ENCODE peak calls at places on chromosomes 4 and X, in seven cellular contexts. S, J, C, N, A, Z and Y are unnamed samples.

GRCh38 chrX:105307762-105308161 is 87.3 kb upstream of the TEX13A start:
- DNase-seq in S (no peak), J (no peak), C (no peak), N (peak; percentile 65), A (no peak), Z (no peak), Y (no peak)

GRCh38 chr4:128871948-128872347 is 62.4 kb downstream of the JADE1 start:
- DNase-seq in S (no peak), J (no peak), C (no peak), N (peak; percentile 71), A (peak; percentile 95), Z (no peak), Y (no peak)

GRCh38 chrX:78105944-78106650 is 2.0 kb downstream of the PGK1 start:
- DNase-seq in S (no peak), J (no peak), C (no peak), N (no peak), A (no peak), Z (no peak), Y (no peak)

GRCh38 chr4:123325241-123325681 is 71.3 kb upstream of the SPRY1 start:
- DNase-seq in S (no peak), J (no peak), C (no peak), N (no peak), A (no peak), Z (no peak), Y (peak; percentile 59)

GRCh38 chrX:86171366-86171765 is 23.1 kb downstream of the DACH2 start:
- DNase-seq in S (no peak), J (no peak), C (peak; percentile 5), N (peak; percentile 12), A (peak; percentile 35), Z (no peak), Y (no peak)

GRCh38 chr4:185865901-185866328 is 53.9 kb upstream of the SORBS2 start:
- DNase-seq in S (no peak), J (no peak), C (no peak), N (peak; percentile 38), A (peak; percentile 74), Z (no peak), Y (no peak)

GRCh38 chrX:67604979-67605703 is 61.3 kb downstream of the AR start:
- DNase-seq in S (no peak), J (no peak), C (no peak), N (peak; percentile 90), A (peak; percentile 80), Z (no peak), Y (no peak)

GRCh38 chr4:16123356-16124084 is 39.7 kb upstream of the PROM1 start:
- DNase-seq in S (no peak), J (no peak), C (no peak), N (no peak), A (no peak), Z (no peak), Y (no peak)

GRCh38 chrX:93868289-93868985 is 194.4 kb downstream of the FAM133A start:
- DNase-seq in S (no peak), J (no peak), C (no peak), N (no peak), A (no peak), Z (no peak), Y (no peak)

GRCh38 chrX:17192111-17192510 is 182.9 kb upstream of the NHS start:
- DNase-seq in S (no peak), J (no peak), C (no peak), N (peak; percentile 5), A (no peak), Z (no peak), Y (no peak)

GRCh38 chr4:110633358-110634319 is 10.8 kb upstream of the PITX2 start:
- DNase-seq in S (no peak), J (no peak), C (no peak), N (no peak), A (no peak), Z (no peak), Y (peak; percentile 21)

GRCh38 chrX:30283456-30284200 is 25.6 kb downstream of the NR0B1 start:
- DNase-seq in S (peak; percentile 75), J (no peak), C (peak; percentile 60), N (peak; percentile 95), A (peak; percentile 65), Z (no peak), Y (no peak)

GRCh38 chrX:153627675-153628111 is 19.3 kb upstream of the DUSP9 start:
- DNase-seq in S (no peak), J (no peak), C (no peak), N (no peak), A (no peak), Z (peak; percentile 9), Y (no peak)

GRCh38 chrX:3346436-3347329 is at the start of gene MXRA5:
- DNase-seq in S (no peak), J (peak; percentile 11), C (no peak), N (peak; percentile 32), A (no peak), Z (no peak), Y (no peak)

GRCh38 chr4:184168406-184169019 is 49.2 kb downstream of the ENPP6 start:
- DNase-seq in S (peak; percentile 22), J (peak; percentile 87), C (peak; percentile 12), N (peak; percentile 47), A (peak; percentile 36), Z (peak; percentile 79), Y (peak; percentile 88)

GRCh38 chr4:54073481-54073880 is 9.1 kb upstream of the CHIC2 start:
- DNase-seq in S (no peak), J (no peak), C (no peak), N (peak; percentile 78), A (no peak), Z (no peak), Y (no peak)

GRCh38 chr4:77579406-77580076 is 26.1 kb upstream of the CXCL13 start:
- DNase-seq in S (peak; percentile 39), J (no peak), C (no peak), N (peak; percentile 86), A (peak; percentile 33), Z (no peak), Y (no peak)

GRCh38 chr4:119100640-119101039 is 35.0 kb upstream of the MYOZ2 start:
- DNase-seq in S (no peak), J (no peak), C (no peak), N (no peak), A (no peak), Z (no peak), Y (no peak)

GRCh38 chr4:20323991-20324390 is 72.3 kb downstream of the SLIT2 start:
- DNase-seq in S (no peak), J (no peak), C (no peak), N (peak; percentile 48), A (peak; percentile 26), Z (no peak), Y (no peak)

GRCh38 chr4:94577136-94577535 is 125.4 kb downstream of the PDLIM5 start:
- DNase-seq in S (no peak), J (no peak), C (no peak), N (peak; percentile 41), A (peak; percentile 63), Z (peak; percentile 71), Y (no peak)

GRCh38 chrX:51893931-51894696 is 691 bp downstream of the MAGED1 start:
- DNase-seq in S (no peak), J (peak; percentile 21), C (no peak), N (peak; percentile 22), A (no peak), Z (peak; percentile 65), Y (no peak)

GRCh38 chr4:174537634-174538033 is 15.3 kb upstream of the HPGD start:
- DNase-seq in S (no peak), J (no peak), C (no peak), N (no peak), A (no peak), Z (no peak), Y (no peak)

GRCh38 chr4:78775278-78776030 is 696 bp upstream of the BMP2K start:
- DNase-seq in S (peak; percentile 46), J (peak; percentile 72), C (peak; percentile 15), N (peak; percentile 73), A (peak; percentile 68), Z (peak; percentile 94), Y (peak; percentile 90)

GRCh38 chrX:150012647-150013046 is 74.4 kb upstream of the EOLA2 start:
- DNase-seq in S (no peak), J (no peak), C (no peak), N (no peak), A (no peak), Z (no peak), Y (no peak)

GRCh38 chr4:165698272-165698671 is 174.8 kb upstream of the TLL1 start:
- DNase-seq in S (no peak), J (no peak), C (no peak), N (no peak), A (no peak), Z (no peak), Y (no peak)

GRCh38 chr4:163344147-163345050 is 707 bp downstream of the NPY5R start:
- DNase-seq in S (no peak), J (peak; percentile 13), C (no peak), N (no peak), A (no peak), Z (peak; percentile 70), Y (no peak)

GRCh38 chr4:154686838-154687237 is 57.0 kb upstream of the LRAT start:
- DNase-seq in S (no peak), J (no peak), C (no peak), N (peak; percentile 18), A (no peak), Z (no peak), Y (no peak)
- TF ChIP-seq CTCF in S (peak; percentile 26), J (peak; percentile 47), C (no peak), N (peak; percentile 24), A (peak; percentile 9), Z (no peak), Y (no peak)

DNA sequence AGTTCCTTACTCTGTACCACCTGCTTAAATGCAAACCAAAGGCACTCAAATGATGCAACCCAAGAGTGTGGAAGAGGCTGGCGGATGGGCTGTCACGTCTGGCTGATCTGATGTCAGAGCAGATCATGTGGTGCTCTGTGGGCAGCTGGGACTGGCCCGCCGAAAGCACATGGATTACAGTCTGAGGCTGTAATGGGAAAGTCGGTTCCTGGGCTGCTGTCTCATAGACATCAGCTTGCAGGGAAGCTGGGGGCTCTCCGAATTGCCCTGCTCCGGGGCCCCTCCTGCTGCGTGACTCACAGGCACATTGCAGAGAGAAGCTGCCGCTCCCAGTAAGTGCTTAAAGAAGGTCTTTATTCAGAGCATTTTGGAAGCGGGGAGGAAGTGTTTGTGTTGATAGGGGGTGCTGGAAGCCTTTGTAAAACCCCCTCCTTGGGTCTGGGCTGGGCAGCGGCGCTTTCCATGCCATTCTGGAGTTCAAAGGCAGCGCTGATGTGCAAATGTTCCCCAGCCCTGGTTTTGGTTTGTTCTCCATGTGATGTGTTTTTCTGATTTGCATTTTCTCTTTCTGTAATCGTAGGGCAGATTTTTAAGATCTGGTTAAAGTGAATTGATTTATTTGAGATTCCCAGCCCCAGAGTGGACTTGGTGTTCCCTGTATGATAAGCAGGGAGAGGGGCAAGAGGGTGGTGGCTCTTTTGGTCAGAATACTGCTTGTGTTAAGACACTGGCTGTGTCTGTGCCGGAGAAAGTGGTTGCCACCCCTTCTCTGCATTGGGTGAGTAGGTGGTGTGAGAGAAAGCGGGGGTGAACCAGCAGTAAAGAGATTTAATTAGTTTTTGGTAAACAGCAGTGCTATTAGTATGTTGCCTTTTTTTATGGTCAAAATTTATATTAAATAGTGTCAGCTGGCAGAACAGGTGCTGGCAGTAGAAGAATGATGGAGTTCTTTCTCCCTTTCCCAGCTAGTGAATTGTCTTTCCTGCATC is 181.3 kb downstream of the LARP7 start:
- DNase-seq in S (peak; percentile 68), J (peak; percentile 52), C (peak; percentile 27), N (peak; percentile 94), A (peak; percentile 96), Z (peak; percentile 85), Y (peak; percentile 85)
- TF ChIP-seq CTCF in S (no peak), J (no peak), C (no peak), N (no peak), A (no peak), Z (no peak), Y (no peak)

GRCh38 chr4:113398441-113399143 is 349.1 kb downstream of the ANK2 start:
- DNase-seq in S (no peak), J (no peak), C (no peak), N (no peak), A (no peak), Z (no peak), Y (no peak)
- TF ChIP-seq CTCF in S (no peak), J (no peak), C (no peak), N (no peak), A (no peak), Z (no peak), Y (no peak)

GRCh38 chr4:762211-763190 is 56.9 kb downstream of the PCGF3 start:
- DNase-seq in S (no peak), J (no peak), C (no peak), N (peak; percentile 27), A (peak; percentile 36), Z (no peak), Y (no peak)
- TF ChIP-seq CTCF in S (no peak), J (peak; percentile 48), C (no peak), N (peak; percentile 41), A (peak; percentile 63), Z (no peak), Y (no peak)